ENCODE peak calls at places on chromosomes 6 and 20, in four cellular contexts. One of them, this sample, is unnamed.

GRCh38 chr6:29976588-29977424 is 34.5 kb downstream of the HLA-A start:
- DNase-seq in HepG2: peak
- DNase-seq in K562: peak
- DNase-seq in SK-N-SH: peak
- DNase-seq in this sample: peak

GRCh38 chr6:127190552-127190951 is 72.1 kb downstream of the RSPO3 start:
- DNase-seq in SK-N-SH: no peak
- DNase-seq in K562: no peak
- DNase-seq in HepG2: no peak
- DNase-seq in this sample: no peak

GRCh38 chr6:2783188-2783957 is 18.2 kb downstream of the WRNIP1 start:
- DNase-seq in K562: peak
- DNase-seq in SK-N-SH: no peak
- DNase-seq in HepG2: no peak
- DNase-seq in this sample: peak

GRCh38 chr6:141269684-141270083 is 863.0 kb upstream of the GJE1 start:
- DNase-seq in HepG2: no peak
- DNase-seq in K562: no peak
- DNase-seq in SK-N-SH: no peak
- DNase-seq in this sample: no peak

GRCh38 chr20:47468290-47469050 is 33.2 kb upstream of the NCOA3 start:
- DNase-seq in K562: no peak
- DNase-seq in SK-N-SH: peak
- DNase-seq in HepG2: no peak
- DNase-seq in this sample: no peak

GRCh38 chr6:18601515-18602035 is 214.4 kb downstream of the RNF144B start:
- DNase-seq in K562: no peak
- DNase-seq in HepG2: no peak
- DNase-seq in SK-N-SH: no peak
- DNase-seq in this sample: no peak

GRCh38 chr20:38466171-38466570 is 6.5 kb upstream of the RALGAPB start:
- DNase-seq in HepG2: no peak
- DNase-seq in K562: no peak
- DNase-seq in SK-N-SH: no peak
- DNase-seq in this sample: no peak

GRCh38 chr20:59412896-59413295 is 112.5 kb downstream of the EDN3 start:
- DNase-seq in SK-N-SH: peak
- DNase-seq in K562: no peak
- DNase-seq in HepG2: no peak
- DNase-seq in this sample: peak

GRCh38 chr6:134585529-134585873 is 267.6 kb upstream of the SGK1 start:
- DNase-seq in HepG2: no peak
- DNase-seq in K562: peak
- DNase-seq in SK-N-SH: no peak
- DNase-seq in this sample: no peak

GRCh38 chr6:2804516-2804915 is 37.1 kb downstream of the SERPINB1 start:
- DNase-seq in K562: no peak
- DNase-seq in SK-N-SH: peak
- DNase-seq in HepG2: no peak
- DNase-seq in this sample: no peak

GRCh38 chr6:44126320-44127149 is 717 bp downstream of the MRPL14 start:
- DNase-seq in K562: no peak
- DNase-seq in HepG2: peak
- DNase-seq in SK-N-SH: peak
- DNase-seq in this sample: peak

GRCh38 chr20:63661959-63662812 is 4.1 kb downstream of the RTEL1 start:
- DNase-seq in SK-N-SH: no peak
- DNase-seq in HepG2: no peak
- DNase-seq in K562: no peak
- DNase-seq in this sample: no peak

GRCh38 chr20:34018166-34018565 is 24.5 kb downstream of the RALY start:
- DNase-seq in SK-N-SH: no peak
- DNase-seq in HepG2: no peak
- DNase-seq in K562: no peak
- DNase-seq in this sample: no peak

GRCh38 chr20:49641683-49642649 is 71.7 kb downstream of the B4GALT5 start:
- DNase-seq in SK-N-SH: no peak
- DNase-seq in HepG2: peak
- DNase-seq in K562: no peak
- DNase-seq in this sample: no peak

GRCh38 chr20:3262566-3262965 is 23.6 kb upstream of the SLC4A11 start:
- DNase-seq in HepG2: no peak
- DNase-seq in K562: no peak
- DNase-seq in SK-N-SH: no peak
- DNase-seq in this sample: no peak

GRCh38 chr6:31581511-31582229 is 554 bp downstream of the LTB start:
- DNase-seq in HepG2: no peak
- DNase-seq in SK-N-SH: peak
- DNase-seq in K562: no peak
- DNase-seq in this sample: no peak

GRCh38 chr6:48560408-48560807 is 449.4 kb upstream of the PTCHD4 start:
- DNase-seq in K562: no peak
- DNase-seq in HepG2: no peak
- DNase-seq in SK-N-SH: no peak
- DNase-seq in this sample: no peak

GRCh38 chr6:44441091-44441855 is 53.8 kb downstream of the CDC5L start:
- DNase-seq in K562: no peak
- DNase-seq in HepG2: no peak
- DNase-seq in SK-N-SH: no peak
- DNase-seq in this sample: no peak

GRCh38 chr6:89559487-89559886 is 79.1 kb downstream of the LYRM2 start:
- DNase-seq in HepG2: no peak
- DNase-seq in K562: peak
- DNase-seq in SK-N-SH: no peak
- DNase-seq in this sample: peak

GRCh38 chr6:103687430-103687829 is 1172.3 kb downstream of the HACE1 start:
- DNase-seq in K562: no peak
- DNase-seq in HepG2: no peak
- DNase-seq in SK-N-SH: no peak
- DNase-seq in this sample: no peak

GRCh38 chr6:49001856-49002255 is 461.2 kb downstream of the MMUT start:
- DNase-seq in HepG2: no peak
- DNase-seq in SK-N-SH: no peak
- DNase-seq in K562: no peak
- DNase-seq in this sample: no peak

GRCh38 chr6:7542878-7543394 is 1.5 kb downstream of the DSP start:
- DNase-seq in SK-N-SH: peak
- DNase-seq in HepG2: peak
- DNase-seq in K562: no peak
- DNase-seq in this sample: peak
- TF ChIP-seq FOXJ3 in SK-N-SH: no peak
- TF ChIP-seq FOXJ3 in HepG2: no peak
- TF ChIP-seq FOXJ3 in K562: no peak
- TF ChIP-seq FOXJ3 in this sample: no peak

GRCh38 chr20:23148721-23149570 is 62.8 kb upstream of the CD93 start:
- DNase-seq in HepG2: no peak
- DNase-seq in K562: peak
- DNase-seq in SK-N-SH: no peak
- DNase-seq in this sample: no peak
- TF ChIP-seq FOXJ3 in HepG2: no peak
- TF ChIP-seq FOXJ3 in K562: no peak
- TF ChIP-seq FOXJ3 in SK-N-SH: no peak
- TF ChIP-seq FOXJ3 in this sample: no peak

GRCh38 chr6:85422996-85423395 is 26.9 kb upstream of the NT5E start:
- DNase-seq in SK-N-SH: no peak
- DNase-seq in K562: no peak
- DNase-seq in HepG2: no peak
- DNase-seq in this sample: no peak
- TF ChIP-seq FOXJ3 in SK-N-SH: no peak
- TF ChIP-seq FOXJ3 in K562: no peak
- TF ChIP-seq FOXJ3 in HepG2: no peak
- TF ChIP-seq FOXJ3 in this sample: no peak

GRCh38 chr6:1610497-1611321 is 994 bp downstream of the FOXC1 start:
- DNase-seq in K562: no peak
- DNase-seq in HepG2: peak
- DNase-seq in SK-N-SH: no peak
- DNase-seq in this sample: no peak

GRCh38 chr6:1612902-1613301 is 3.2 kb downstream of the FOXC1 start:
- DNase-seq in SK-N-SH: no peak
- DNase-seq in K562: no peak
- DNase-seq in HepG2: no peak
- DNase-seq in this sample: no peak

GRCh38 chr6:1611322-1611571 is 1.5 kb downstream of the FOXC1 start:
- DNase-seq in SK-N-SH: peak
- DNase-seq in HepG2: no peak
- DNase-seq in K562: no peak
- DNase-seq in this sample: peak

GRCh38 chr6:1612386-1612893 is 2.7 kb downstream of the FOXC1 start:
- DNase-seq in K562: no peak
- DNase-seq in SK-N-SH: no peak
- DNase-seq in HepG2: no peak
- DNase-seq in this sample: no peak

GRCh38 chr6:1611572-1612385 is 2.1 kb downstream of the FOXC1 start:
- DNase-seq in HepG2: peak
- DNase-seq in K562: no peak
- DNase-seq in SK-N-SH: no peak
- DNase-seq in this sample: no peak
- TF ChIP-seq FOXJ3 in HepG2: no peak
- TF ChIP-seq FOXJ3 in K562: no peak
- TF ChIP-seq FOXJ3 in SK-N-SH: no peak
- TF ChIP-seq FOXJ3 in this sample: no peak

DNA sequence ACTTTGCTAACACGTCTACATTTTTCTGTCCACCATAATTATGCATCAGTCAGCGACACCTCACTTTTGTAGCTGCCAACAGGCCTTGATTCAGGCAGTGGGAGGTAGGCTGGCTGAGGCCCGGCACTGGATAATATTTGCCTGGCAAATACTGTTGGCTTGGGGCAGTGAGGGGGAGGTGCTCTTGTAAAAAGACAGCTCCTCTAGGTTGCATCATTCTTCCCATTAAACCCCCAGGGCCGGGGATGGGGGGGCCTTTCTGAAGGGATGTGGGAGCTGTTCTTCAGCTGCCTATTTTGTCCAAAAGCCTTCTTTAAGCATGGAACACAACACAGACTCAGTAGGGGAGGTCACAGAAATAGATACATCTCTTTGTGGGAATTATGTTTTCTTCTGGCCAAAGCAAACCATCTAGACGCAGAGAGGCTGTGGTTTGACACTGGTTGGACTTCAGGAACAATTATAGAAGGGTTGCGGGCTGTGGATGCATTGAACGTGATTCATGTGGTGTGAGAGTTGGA is 338.3 kb upstream of the NT5E start:
- DNase-seq in HepG2: no peak
- DNase-seq in SK-N-SH: no peak
- DNase-seq in K562: no peak
- DNase-seq in this sample: peak
- TF ChIP-seq FOXJ3 in HepG2: no peak
- TF ChIP-seq FOXJ3 in SK-N-SH: no peak
- TF ChIP-seq FOXJ3 in K562: no peak
- TF ChIP-seq FOXJ3 in this sample: no peak

This sample was measured in WTC11.